ENCODE peak calls at places on chromosomes 6 and 20, in four cellular contexts. One of them, this sample, is unnamed.
A peak's percentile ranks its signal among the peaks of the same experiment; 100 is the strongest.

GRCh38 chr20:16488086-16488485 is 85.2 kb downstream of the KIF16B start:
- DNase-seq in astrocyte of the spinal cord: no peak
- DNase-seq in left ventricle myocardium inferior: no peak
- DNase-seq in fibroblast of the aortic adventitia: no peak
- DNase-seq in this sample: no peak

GRCh38 chr6:33779305-33779704 is 9.6 kb downstream of the LEMD2 start:
- DNase-seq in astrocyte of the spinal cord: no peak
- DNase-seq in left ventricle myocardium inferior: no peak
- DNase-seq in fibroblast of the aortic adventitia: no peak
- DNase-seq in this sample: no peak

GRCh38 chr6:39095578-39095977 is 19.4 kb downstream of the SAYSD1 start:
- DNase-seq in astrocyte of the spinal cord: no peak
- DNase-seq in left ventricle myocardium inferior: no peak
- DNase-seq in fibroblast of the aortic adventitia: no peak
- DNase-seq in this sample: no peak

GRCh38 chr20:46544576-46544975 is 5.9 kb downstream of the OCSTAMP start:
- DNase-seq in astrocyte of the spinal cord: no peak
- DNase-seq in left ventricle myocardium inferior: no peak
- DNase-seq in fibroblast of the aortic adventitia: peak; percentile 31
- DNase-seq in this sample: no peak

GRCh38 chr6:2966347-2966746 is 5.0 kb downstream of the SERPINB6 start:
- DNase-seq in astrocyte of the spinal cord: no peak
- DNase-seq in left ventricle myocardium inferior: no peak
- DNase-seq in fibroblast of the aortic adventitia: no peak
- DNase-seq in this sample: no peak

GRCh38 chr6:134892362-134892761 is 57.5 kb downstream of the ALDH8A1 start:
- DNase-seq in astrocyte of the spinal cord: no peak
- DNase-seq in left ventricle myocardium inferior: no peak
- DNase-seq in fibroblast of the aortic adventitia: no peak
- DNase-seq in this sample: no peak

GRCh38 chr6:144372611-144373010 is 87.5 kb downstream of the UTRN start:
- DNase-seq in astrocyte of the spinal cord: no peak
- DNase-seq in left ventricle myocardium inferior: no peak
- DNase-seq in fibroblast of the aortic adventitia: no peak
- DNase-seq in this sample: no peak

GRCh38 chr6:85580878-85581267 is 12.8 kb downstream of the SNX14 start:
- DNase-seq in astrocyte of the spinal cord: peak; percentile 70
- DNase-seq in left ventricle myocardium inferior: peak; percentile 40
- DNase-seq in fibroblast of the aortic adventitia: peak; percentile 45
- DNase-seq in this sample: peak; percentile 66

GRCh38 chr6:169960531-169960890 is 209.1 kb downstream of the ERMARD start:
- DNase-seq in astrocyte of the spinal cord: no peak
- DNase-seq in left ventricle myocardium inferior: no peak
- DNase-seq in fibroblast of the aortic adventitia: no peak
- DNase-seq in this sample: no peak

GRCh38 chr6:128743974-128744765 is 138.8 kb upstream of the LAMA2 start:
- DNase-seq in astrocyte of the spinal cord: no peak
- DNase-seq in left ventricle myocardium inferior: no peak
- DNase-seq in fibroblast of the aortic adventitia: no peak
- DNase-seq in this sample: no peak

DNA sequence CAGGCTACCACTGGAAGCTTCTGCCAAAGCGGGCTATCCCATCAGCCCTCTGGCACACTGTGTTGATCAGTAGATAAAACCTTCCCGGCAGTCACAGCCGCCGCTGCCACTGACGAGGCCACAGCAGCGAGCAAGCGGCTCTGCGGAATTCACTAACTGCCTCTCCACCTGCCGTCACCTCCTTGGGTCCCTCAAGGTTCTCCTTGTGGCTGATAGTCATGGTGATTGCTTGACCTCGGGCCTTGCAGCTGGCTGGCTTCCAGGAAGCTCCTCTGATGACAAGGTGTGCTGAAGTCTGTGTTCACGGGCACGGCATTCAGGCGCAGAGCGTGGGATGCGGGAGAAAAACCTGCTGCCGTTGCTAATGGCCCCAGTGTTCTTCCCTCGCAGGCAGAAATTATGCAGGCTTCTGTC is 315.8 kb downstream of the TFAP2A start:
- DNase-seq in astrocyte of the spinal cord: no peak
- DNase-seq in left ventricle myocardium inferior: no peak
- DNase-seq in fibroblast of the aortic adventitia: no peak
- DNase-seq in this sample: no peak
- H3K4me3 ChIP-seq in astrocyte of the spinal cord: no peak overlapping the region
- H3K4me3 ChIP-seq in left ventricle myocardium inferior: peak overlapping the region; percentile 33
- H3K4me3 ChIP-seq in fibroblast of the aortic adventitia: no peak overlapping the region
- H3K4me3 ChIP-seq in this sample: no peak overlapping the region

GRCh38 chr20:57433658-57434389 is 42.6 kb downstream of the RBM38 start:
- DNase-seq in astrocyte of the spinal cord: no peak
- DNase-seq in left ventricle myocardium inferior: no peak
- DNase-seq in fibroblast of the aortic adventitia: no peak
- DNase-seq in this sample: no peak

GRCh38 chr20:57431539-57431835 is 40.3 kb downstream of the RBM38 start:
- DNase-seq in astrocyte of the spinal cord: no peak
- DNase-seq in left ventricle myocardium inferior: no peak
- DNase-seq in fibroblast of the aortic adventitia: no peak
- DNase-seq in this sample: no peak

GRCh38 chr20:57432480-57432873 is 41.3 kb downstream of the RBM38 start:
- DNase-seq in astrocyte of the spinal cord: no peak
- DNase-seq in left ventricle myocardium inferior: no peak
- DNase-seq in fibroblast of the aortic adventitia: no peak
- DNase-seq in this sample: no peak

GRCh38 chr20:57434390-57434700 is 43.1 kb downstream of the RBM38 start:
- DNase-seq in astrocyte of the spinal cord: no peak
- DNase-seq in left ventricle myocardium inferior: no peak
- DNase-seq in fibroblast of the aortic adventitia: no peak
- DNase-seq in this sample: no peak

DNA sequence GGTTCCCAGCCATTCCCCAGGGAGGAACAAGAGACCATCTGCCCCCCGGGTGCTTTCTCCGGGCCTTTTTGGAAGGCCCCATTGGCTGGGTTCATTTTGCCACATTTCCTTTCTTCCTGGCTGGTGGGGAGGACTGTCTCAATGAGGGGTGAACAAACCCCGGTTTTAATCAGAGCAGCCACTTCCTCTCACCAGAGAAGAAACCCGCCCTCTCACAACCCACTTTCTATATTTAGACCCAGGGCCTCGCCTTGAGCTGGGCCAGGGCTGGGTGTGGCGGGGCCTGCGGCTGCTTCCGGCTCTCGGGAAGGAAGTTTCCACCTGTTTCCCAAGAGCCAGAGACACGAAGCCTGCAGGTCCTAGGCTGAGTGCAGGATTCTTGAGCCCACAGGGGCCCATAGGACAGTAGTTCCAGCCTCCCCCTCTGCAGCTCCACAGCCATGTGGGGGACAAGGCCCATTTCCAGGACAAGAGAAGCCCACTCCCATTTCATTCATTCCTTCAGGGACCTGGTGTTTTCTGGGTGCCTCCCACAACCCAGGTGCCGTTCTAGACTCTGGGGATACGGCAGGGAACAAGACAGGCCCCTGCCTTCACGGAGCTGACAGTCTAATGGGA is 41.8 kb downstream of the RBM38 start:
- DNase-seq in astrocyte of the spinal cord: no peak
- DNase-seq in left ventricle myocardium inferior: peak; percentile 62
- DNase-seq in fibroblast of the aortic adventitia: peak; percentile 37
- DNase-seq in this sample: no peak
- H3K4me3 ChIP-seq in astrocyte of the spinal cord: no peak overlapping the region
- H3K4me3 ChIP-seq in left ventricle myocardium inferior: no peak overlapping the region
- H3K4me3 ChIP-seq in fibroblast of the aortic adventitia: no peak overlapping the region
- H3K4me3 ChIP-seq in this sample: no peak overlapping the region

DNA sequence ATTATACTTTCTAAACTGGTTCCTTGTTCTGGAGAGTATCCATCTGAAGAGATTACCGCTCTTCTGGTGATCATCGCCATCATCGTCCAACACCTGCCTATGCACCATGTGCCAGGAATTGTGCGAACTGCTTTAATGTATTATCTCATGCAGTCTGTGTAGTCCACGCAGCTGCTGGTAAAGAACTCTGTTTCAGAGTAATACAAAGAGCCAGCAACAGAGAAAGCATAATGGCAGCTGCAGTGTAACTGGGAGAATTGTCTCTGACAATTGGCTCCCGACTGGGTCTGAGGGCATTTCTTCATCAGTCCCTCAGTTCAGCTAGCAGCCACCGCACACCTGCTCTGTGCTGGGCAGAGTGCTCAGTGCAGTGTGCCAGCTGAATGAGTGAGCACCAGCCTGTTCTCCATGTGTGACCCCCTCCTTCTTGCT is 383.4 kb downstream of the GRIK2 start:
- DNase-seq in astrocyte of the spinal cord: no peak
- DNase-seq in left ventricle myocardium inferior: no peak
- DNase-seq in fibroblast of the aortic adventitia: no peak
- DNase-seq in this sample: no peak
- H3K4me3 ChIP-seq in astrocyte of the spinal cord: no peak overlapping the region
- H3K4me3 ChIP-seq in left ventricle myocardium inferior: no peak overlapping the region
- H3K4me3 ChIP-seq in fibroblast of the aortic adventitia: no peak overlapping the region
- H3K4me3 ChIP-seq in this sample: no peak overlapping the region

GRCh38 chr6:95802978-95803377 is 212.8 kb upstream of the FUT9 start:
- DNase-seq in astrocyte of the spinal cord: no peak
- DNase-seq in left ventricle myocardium inferior: no peak
- DNase-seq in fibroblast of the aortic adventitia: no peak
- DNase-seq in this sample: no peak
- H3K4me3 ChIP-seq in astrocyte of the spinal cord: no peak overlapping the region
- H3K4me3 ChIP-seq in left ventricle myocardium inferior: no peak overlapping the region
- H3K4me3 ChIP-seq in fibroblast of the aortic adventitia: no peak overlapping the region
- H3K4me3 ChIP-seq in this sample: no peak overlapping the region

DNA sequence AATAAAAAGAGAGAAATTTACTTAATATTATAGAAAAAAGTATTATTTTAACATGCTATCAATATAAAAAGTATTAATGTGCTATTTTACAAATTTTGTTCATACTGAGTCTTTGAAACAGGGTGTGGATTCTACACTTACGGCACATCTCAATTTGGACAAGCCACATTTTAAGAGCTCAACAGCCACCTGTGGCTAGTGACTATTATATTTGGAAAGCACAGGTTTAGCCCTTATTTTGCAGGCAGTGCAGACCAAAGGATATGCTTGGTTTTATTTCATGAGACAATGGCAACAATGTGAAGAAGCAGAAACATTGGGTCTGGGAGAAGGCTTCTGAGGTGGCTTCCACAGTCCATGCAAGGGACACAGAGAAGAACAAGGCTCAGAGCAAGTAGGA is 74.6 kb downstream of the BACH2 start:
- DNase-seq in astrocyte of the spinal cord: no peak
- DNase-seq in left ventricle myocardium inferior: no peak
- DNase-seq in fibroblast of the aortic adventitia: no peak
- DNase-seq in this sample: no peak
- H3K4me3 ChIP-seq in astrocyte of the spinal cord: no peak overlapping the region
- H3K4me3 ChIP-seq in left ventricle myocardium inferior: no peak overlapping the region
- H3K4me3 ChIP-seq in fibroblast of the aortic adventitia: no peak overlapping the region
- H3K4me3 ChIP-seq in this sample: no peak overlapping the region

DNA sequence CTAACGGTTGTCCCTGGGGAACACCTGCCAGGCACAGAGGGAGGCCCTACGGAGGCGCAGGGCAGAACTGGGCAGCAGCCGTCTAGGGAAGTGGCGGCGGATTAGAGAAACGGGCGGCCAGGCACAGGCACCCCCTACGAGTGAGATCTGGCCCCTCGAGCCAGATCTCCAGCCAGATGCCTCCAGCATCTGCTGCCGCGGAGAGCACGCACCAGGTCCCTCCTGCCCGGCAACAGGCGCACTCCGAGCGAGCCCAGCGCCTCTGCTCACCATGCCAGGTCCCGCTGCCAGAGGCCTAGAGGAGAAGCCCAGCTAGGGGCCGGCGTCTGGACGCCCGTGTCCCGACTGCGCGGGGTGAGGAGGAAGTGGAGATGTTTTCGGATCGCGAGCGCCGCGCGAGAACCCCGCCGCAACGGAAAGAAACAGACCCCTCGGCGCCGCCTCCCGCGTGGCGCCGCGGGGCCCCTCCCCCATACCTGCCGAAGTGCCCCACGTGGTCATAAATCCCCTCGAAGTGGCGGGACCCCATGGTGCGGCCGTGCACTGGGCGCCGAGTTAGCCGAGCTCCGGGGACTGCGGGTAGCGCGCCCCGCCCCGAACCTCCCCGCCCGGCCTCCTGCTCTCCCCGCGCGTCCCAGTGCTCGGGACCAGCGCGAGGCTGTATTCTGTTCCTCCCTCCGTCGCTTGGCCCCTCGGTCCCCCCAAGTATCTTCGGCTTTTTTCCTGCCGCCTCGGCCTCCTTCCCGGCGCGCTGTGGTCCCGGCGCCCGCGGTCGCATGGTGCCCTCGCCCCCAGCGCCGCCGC is at the start of gene SLC22A16:
- DNase-seq in astrocyte of the spinal cord: no peak
- DNase-seq in left ventricle myocardium inferior: no peak
- DNase-seq in fibroblast of the aortic adventitia: peak; percentile 10
- DNase-seq in this sample: peak; percentile 49
- H3K4me3 ChIP-seq in astrocyte of the spinal cord: peak within 1 kb of the TSS; percentile 25
- H3K4me3 ChIP-seq in left ventricle myocardium inferior: peak within 1 kb of the TSS; percentile 59
- H3K4me3 ChIP-seq in fibroblast of the aortic adventitia: peak within 1 kb of the TSS; percentile 54
- H3K4me3 ChIP-seq in this sample: peak within 1 kb of the TSS; percentile 36

DNA sequence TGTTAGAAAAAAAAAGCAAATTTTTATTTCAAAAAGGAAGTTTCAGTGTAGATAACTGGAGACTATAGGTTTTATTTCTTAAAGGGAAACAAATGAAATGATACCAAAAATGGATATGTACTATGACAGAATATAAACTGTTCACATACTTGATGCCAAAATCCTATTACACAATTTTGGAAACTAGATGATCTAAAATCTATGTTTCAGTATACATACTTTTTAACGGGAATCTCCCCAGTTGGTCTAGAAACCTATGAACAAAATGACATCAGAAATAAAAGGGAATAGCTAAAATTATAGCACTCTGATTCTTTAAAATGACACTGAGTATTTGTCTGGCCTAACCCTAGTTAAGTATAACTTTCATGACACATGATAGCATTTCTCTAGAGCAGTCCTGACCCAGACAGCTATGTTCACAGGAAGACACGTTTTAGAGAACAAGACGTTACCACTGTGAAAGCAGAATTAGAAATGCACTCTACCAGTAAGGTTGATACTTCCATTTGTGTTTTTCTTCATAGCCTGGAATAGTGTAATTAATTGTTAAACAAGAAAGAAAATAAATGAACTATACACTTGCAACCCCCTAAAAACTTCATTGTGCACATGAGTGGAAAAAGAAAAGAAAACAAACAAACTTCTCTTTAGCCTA is 3.4 kb downstream of the OSER1 start:
- DNase-seq in astrocyte of the spinal cord: no peak
- DNase-seq in left ventricle myocardium inferior: no peak
- DNase-seq in fibroblast of the aortic adventitia: peak; percentile 24
- DNase-seq in this sample: no peak
- H3K4me3 ChIP-seq in astrocyte of the spinal cord: no peak overlapping the region
- H3K4me3 ChIP-seq in left ventricle myocardium inferior: peak overlapping the region; percentile 96
- H3K4me3 ChIP-seq in fibroblast of the aortic adventitia: no peak overlapping the region
- H3K4me3 ChIP-seq in this sample: no peak overlapping the region

DNA sequence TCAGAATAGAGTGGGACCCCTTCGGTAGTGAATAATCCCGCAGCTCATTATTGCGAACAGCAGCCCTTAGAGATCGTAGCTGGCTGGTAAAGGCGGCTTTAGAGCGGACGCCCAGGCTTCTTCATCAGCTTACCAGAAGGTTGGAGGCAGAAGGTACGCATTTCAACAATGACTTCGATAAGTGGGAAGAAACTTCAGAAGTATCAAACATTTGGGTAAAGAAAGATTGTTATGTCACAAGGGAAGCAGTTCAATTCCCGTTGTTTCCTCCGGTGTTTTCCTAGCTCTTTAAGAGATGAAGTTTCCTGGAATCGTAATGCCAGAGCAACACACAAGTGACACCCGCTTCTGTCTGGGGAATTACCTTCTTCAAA is 119.2 kb upstream of the ZNF184 start:
- DNase-seq in astrocyte of the spinal cord: peak; percentile 31
- DNase-seq in left ventricle myocardium inferior: no peak
- DNase-seq in fibroblast of the aortic adventitia: peak; percentile 4
- DNase-seq in this sample: no peak
- H3K4me3 ChIP-seq in astrocyte of the spinal cord: peak overlapping the region; percentile 45
- H3K4me3 ChIP-seq in left ventricle myocardium inferior: peak overlapping the region; percentile 26
- H3K4me3 ChIP-seq in fibroblast of the aortic adventitia: peak overlapping the region; percentile 44
- H3K4me3 ChIP-seq in this sample: peak overlapping the region; percentile 39